ENCODE peak calls at places on chromosome 19, in six cellular contexts. Y is Karpas-422, B is adipocyte, W is mammary epithelial cell, E is adrenal gland, V is dorsolateral prefrontal cortex. R is an unnamed sample.
A peak's percentile ranks its signal among the peaks of the same experiment; 100 is the strongest.

GRCh38 chr19:54017266-54017665 is 25.8 kb downstream of the CACNG6 start:
- DNase-seq in Y (no peak), B (no peak), W (peak; percentile 39), E (no peak), V (no peak), R (peak; percentile 27)

GRCh38 chr19:21765151-21765550 is 2.2 kb downstream of the ZNF100 start:
- DNase-seq in Y (no peak), B (no peak), W (peak; percentile 41), E (no peak), V (no peak), R (no peak)

GRCh38 chr19:46601318-46602224 is at the start of gene CALM3:
- DNase-seq in Y (peak; percentile 68), B (peak; percentile 47), W (no peak), E (peak; percentile 20), V (no peak), R (peak; percentile 46)

GRCh38 chr19:10617409-10618121 is 7.8 kb upstream of the SLC44A2 start:
- DNase-seq in Y (no peak), B (peak; percentile 87), W (peak; percentile 86), E (no peak), V (no peak), R (peak; percentile 39)

GRCh38 chr19:45473366-45474190 is 5.8 kb downstream of the FOSB start:
- DNase-seq in Y (no peak), B (peak; percentile 71), W (no peak), E (no peak), V (no peak), R (no peak)

GRCh38 chr19:45138303-45138751 is 22.5 kb downstream of the NKPD1 start:
- DNase-seq in Y (no peak), B (no peak), W (no peak), E (peak; percentile 84), V (no peak), R (no peak)

GRCh38 chr19:52176574-52176973 is 5.2 kb upstream of the ZNF836 start:
- DNase-seq in Y (no peak), B (no peak), W (no peak), E (no peak), V (no peak), R (no peak)

GRCh38 chr19:45385392-45386221 is 15.2 kb upstream of the ERCC2 start:
- DNase-seq in Y (no peak), B (no peak), W (no peak), E (no peak), V (no peak), R (peak; percentile 36)

GRCh38 chr19:38500450-38500849 is 67.0 kb downstream of the RYR1 start:
- DNase-seq in Y (no peak), B (no peak), W (no peak), E (no peak), V (no peak), R (no peak)

GRCh38 chr19:18119243-18120105 is 21.9 kb downstream of the MAST3 start:
- DNase-seq in Y (peak; percentile 69), B (no peak), W (peak; percentile 28), E (no peak), V (no peak), R (no peak)

GRCh38 chr19:53057904-53058579 is 13.5 kb downstream of the ERVV-2 start:
- DNase-seq in Y (no peak), B (peak; percentile 31), W (peak; percentile 17), E (no peak), V (no peak), R (peak; percentile 67)

GRCh38 chr19:11164879-11165406 is 9.4 kb upstream of the SPC24 start:
- DNase-seq in Y (no peak), B (peak; percentile 71), W (no peak), E (peak; percentile 56), V (peak; percentile 26), R (peak; percentile 93)

GRCh38 chr19:43779820-43780219 is 953 bp downstream of the KCNN4 start:
- DNase-seq in Y (no peak), B (no peak), W (peak; percentile 49), E (no peak), V (no peak), R (no peak)

GRCh38 chr19:13164370-13165090 is 14.3 kb downstream of the IER2 start:
- DNase-seq in Y (peak; percentile 68), B (peak; percentile 48), W (peak; percentile 75), E (peak; percentile 55), V (no peak), R (no peak)

GRCh38 chr19:35348909-35349611 is 1.4 kb downstream of the FFAR1 start:
- DNase-seq in Y (peak; percentile 75), B (no peak), W (no peak), E (no peak), V (no peak), R (no peak)

GRCh38 chr19:58356236-58356970 is 3.1 kb upstream of the A1BG start:
- DNase-seq in Y (no peak), B (no peak), W (peak; percentile 18), E (no peak), V (no peak), R (peak; percentile 37)

GRCh38 chr19:12806242-12807131 is at the start of gene RNASEH2A:
- DNase-seq in Y (peak; percentile 97), B (peak; percentile 95), W (peak; percentile 87), E (peak; percentile 87), V (peak; percentile 92), R (peak; percentile 87)

GRCh38 chr19:10010939-10011338 is 635 bp upstream of the COL5A3 start:
- DNase-seq in Y (no peak), B (no peak), W (no peak), E (no peak), V (no peak), R (no peak)

GRCh38 chr19:4977299-4978174 is 8.6 kb downstream of the KDM4B start:
- DNase-seq in Y (no peak), B (peak; percentile 92), W (peak; percentile 45), E (peak; percentile 62), V (no peak), R (peak; percentile 86)
- H3K4me3 ChIP-seq in Y (peak overlapping the region; percentile 21), B (peak overlapping the region; percentile 70), W (no peak overlapping the region), E (no peak overlapping the region), V (no peak overlapping the region), R (no peak overlapping the region)

GRCh38 chr19:510606-511100 is 3.4 kb downstream of the TPGS1 start:
- DNase-seq in Y (peak; percentile 96), B (peak; percentile 96), W (peak; percentile 66), E (peak; percentile 86), V (peak; percentile 77), R (peak; percentile 77)
- H3K4me3 ChIP-seq in Y (no peak overlapping the region), B (no peak overlapping the region), W (no peak overlapping the region), E (no peak overlapping the region), V (no peak overlapping the region), R (no peak overlapping the region)

DNA sequence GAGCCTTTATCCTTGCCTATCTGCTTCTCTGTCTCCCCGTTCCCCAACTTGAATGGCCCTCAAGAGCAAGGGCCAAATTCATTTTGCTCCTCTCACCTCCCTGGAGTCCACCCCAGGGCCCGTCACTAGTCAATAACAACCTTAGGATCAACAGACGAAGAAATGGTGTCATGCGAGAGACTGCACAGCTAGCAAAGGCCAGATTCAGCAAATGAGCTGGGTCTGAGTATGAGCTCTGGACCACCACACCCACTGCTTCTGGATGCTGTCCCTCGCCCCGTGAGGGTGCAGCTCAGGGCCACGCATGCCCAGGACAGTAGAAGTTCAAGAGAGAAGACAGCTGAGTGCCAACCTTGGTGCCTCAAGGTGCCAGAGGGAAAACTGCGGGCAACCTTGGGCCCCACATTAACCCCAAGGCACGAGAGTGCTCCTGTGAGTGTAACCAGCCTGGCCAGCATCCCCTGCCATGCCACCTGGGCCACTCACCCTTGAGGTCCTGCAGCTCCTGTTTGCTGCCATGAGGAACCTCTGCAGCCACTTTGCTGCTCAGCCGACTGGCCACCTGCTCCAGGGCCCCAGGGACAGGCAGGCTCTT is 11.8 kb upstream of the AKAP8L start:
- DNase-seq in Y (no peak), B (no peak), W (no peak), E (no peak), V (no peak), R (no peak)
- H3K4me3 ChIP-seq in Y (peak overlapping the region; percentile 78), B (peak overlapping the region; percentile 94), W (no peak overlapping the region), E (no peak overlapping the region), V (no peak overlapping the region), R (peak overlapping the region; percentile 59)

DNA sequence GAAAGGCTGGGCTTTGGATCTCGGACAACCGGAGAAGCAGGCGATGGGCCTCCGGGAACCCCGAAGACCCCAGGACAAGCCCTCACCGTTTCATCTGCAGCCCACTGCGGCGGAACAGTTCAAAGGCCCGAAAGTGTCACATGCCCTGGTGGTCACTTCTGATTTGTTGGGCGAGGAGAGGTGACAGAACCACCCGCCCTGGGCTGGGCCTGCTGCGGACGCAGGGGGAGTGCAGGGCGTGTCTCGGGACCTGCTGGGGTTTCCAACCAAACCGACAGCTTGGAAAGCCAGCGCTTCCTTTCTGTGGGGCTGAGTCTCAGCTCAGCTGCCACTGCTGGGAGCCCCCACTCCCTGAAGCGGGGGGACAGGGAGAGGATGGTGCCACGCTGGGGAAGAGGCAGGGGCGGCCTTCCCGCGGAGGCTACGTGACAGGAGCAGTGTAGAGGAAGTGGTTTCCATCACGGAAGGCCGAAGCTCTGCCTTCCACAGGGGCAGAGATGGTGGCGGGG is 22.8 kb upstream of the ZBTB7A start:
- DNase-seq in Y (no peak), B (no peak), W (no peak), E (no peak), V (no peak), R (no peak)
- H3K4me3 ChIP-seq in Y (no peak overlapping the region), B (no peak overlapping the region), W (no peak overlapping the region), E (no peak overlapping the region), V (no peak overlapping the region), R (no peak overlapping the region)

GRCh38 chr19:48292798-48293197 is 22.9 kb downstream of the ZNF114 start:
- DNase-seq in Y (no peak), B (peak; percentile 58), W (peak; percentile 88), E (no peak), V (no peak), R (peak; percentile 88)
- H3K4me3 ChIP-seq in Y (no peak overlapping the region), B (no peak overlapping the region), W (no peak overlapping the region), E (no peak overlapping the region), V (no peak overlapping the region), R (no peak overlapping the region)

GRCh38 chr19:50417850-50418185 is 920 bp upstream of the SPIB start:
- DNase-seq in Y (no peak), B (no peak), W (no peak), E (no peak), V (no peak), R (no peak)
- H3K4me3 ChIP-seq in Y (peak overlapping the region; percentile 80), B (no peak overlapping the region), W (no peak overlapping the region), E (no peak overlapping the region), V (no peak overlapping the region), R (no peak overlapping the region)

GRCh38 chr19:2047076-2047448 is 4.0 kb downstream of the MKNK2 start:
- DNase-seq in Y (no peak), B (no peak), W (no peak), E (no peak), V (no peak), R (no peak)
- H3K4me3 ChIP-seq in Y (peak overlapping the region; percentile 84), B (peak overlapping the region; percentile 98), W (no peak overlapping the region), E (no peak overlapping the region), V (no peak overlapping the region), R (no peak overlapping the region)

DNA sequence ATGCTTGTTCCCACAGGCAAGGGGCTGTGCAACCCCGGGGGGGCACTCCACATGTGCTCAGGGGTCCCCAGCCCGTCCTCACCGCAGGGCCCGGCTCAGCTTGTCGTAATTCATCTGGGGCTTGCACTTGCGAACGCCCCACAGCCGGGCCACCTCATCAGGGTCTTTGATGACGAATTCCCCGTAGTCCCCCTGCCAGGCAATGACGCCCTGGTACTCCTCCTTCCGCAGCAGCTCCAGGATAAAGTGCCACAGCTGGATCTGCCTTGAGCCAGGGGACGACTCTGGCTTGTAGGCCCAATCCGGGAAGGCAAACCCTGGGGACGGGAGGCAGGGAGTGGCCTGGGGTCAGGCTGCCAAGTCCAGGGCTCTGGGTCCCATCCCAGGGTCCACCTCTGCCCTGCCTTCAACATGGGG is 4.7 kb downstream of the ERF start:
- DNase-seq in Y (no peak), B (no peak), W (no peak), E (peak; percentile 65), V (no peak), R (no peak)
- H3K4me3 ChIP-seq in Y (no peak overlapping the region), B (peak overlapping the region; percentile 66), W (no peak overlapping the region), E (no peak overlapping the region), V (peak overlapping the region; percentile 32), R (no peak overlapping the region)